ENCODE peak calls at places on chromosomes 11 and 22, in four cellular contexts. K is GM23248, X is Panc1, L is transverse colon. W is an unnamed sample.
A peak's percentile ranks its signal among the peaks of the same experiment; 100 is the strongest.

GRCh38 chr11:19459240-19459639 is 218.5 kb upstream of the E2F8 start:
- DNase-seq in K (no peak), L (no peak), X (no peak), W (no peak)

GRCh38 chr11:42524534-42525227 is 787.1 kb upstream of the API5 start:
- DNase-seq in X (peak; percentile 47), L (peak; percentile 28), K (peak; percentile 62), W (no peak)

GRCh38 chr11:111419181-111419580 is 40.1 kb upstream of the POU2AF1 start:
- DNase-seq in L (no peak), K (no peak), X (no peak), W (no peak)

GRCh38 chr22:22034469-22035132 is 52.0 kb upstream of the TOP3B start:
- DNase-seq in L (no peak), K (no peak), X (no peak), W (no peak)

GRCh38 chr22:37715760-37716159 is 18.9 kb downstream of the TRIOBP start:
- DNase-seq in X (no peak), L (no peak), K (no peak), W (no peak)

GRCh38 chr11:132718711-132719641 is 813.3 kb downstream of the OPCML start:
- DNase-seq in L (peak; percentile 27), K (peak; percentile 27), X (no peak), W (peak; percentile 56)

GRCh38 chr11:17250561-17251350 is 25.8 kb upstream of the NUCB2 start:
- DNase-seq in L (no peak), X (no peak), K (peak; percentile 41), W (no peak)

GRCh38 chr11:6414874-6415328 is 4.0 kb downstream of the APBB1 start:
- DNase-seq in X (no peak), K (no peak), L (no peak), W (no peak)

GRCh38 chr11:113475160-113475761 is at the start of gene DRD2:
- DNase-seq in L (no peak), K (peak; percentile 42), X (no peak), W (no peak)

DNA sequence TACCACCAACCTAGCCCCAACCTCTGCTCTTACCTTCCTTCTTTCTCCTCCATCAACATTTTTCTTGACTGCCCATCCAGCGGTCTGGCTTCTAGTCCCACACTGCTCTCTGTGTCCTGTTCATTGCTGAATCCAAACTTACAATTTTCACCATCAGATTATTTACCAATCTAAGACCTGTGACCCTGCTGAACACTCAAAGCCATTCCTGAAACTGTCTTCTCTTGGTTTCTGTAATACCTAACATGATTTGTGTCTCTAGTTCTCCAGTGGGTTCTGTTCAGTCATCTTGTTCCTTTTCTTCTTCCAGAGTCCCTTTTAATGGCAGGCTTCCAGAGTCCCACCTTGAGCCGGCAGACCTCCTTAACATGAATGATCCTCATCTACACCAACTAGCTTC is 24.1 kb downstream of the RRAS2 start:
- DNase-seq in X (no peak), K (no peak), L (no peak), W (no peak)
- H3K4me1 ChIP-seq in X (no peaks in the 10 kb centered on the region), K (peaks cover 52% of the 10 kb centered on the region), L (no peaks in the 10 kb centered on the region), W (no peaks in the 10 kb centered on the region)

GRCh38 chr11:87459351-87459750 is 421.6 kb downstream of the TMEM135 start:
- DNase-seq in K (no peak), X (no peak), L (no peak), W (no peak)
- H3K27ac ChIP-seq in K (no peak overlapping the region), X (no peak overlapping the region), L (no peak overlapping the region), W (no peak overlapping the region)

DNA sequence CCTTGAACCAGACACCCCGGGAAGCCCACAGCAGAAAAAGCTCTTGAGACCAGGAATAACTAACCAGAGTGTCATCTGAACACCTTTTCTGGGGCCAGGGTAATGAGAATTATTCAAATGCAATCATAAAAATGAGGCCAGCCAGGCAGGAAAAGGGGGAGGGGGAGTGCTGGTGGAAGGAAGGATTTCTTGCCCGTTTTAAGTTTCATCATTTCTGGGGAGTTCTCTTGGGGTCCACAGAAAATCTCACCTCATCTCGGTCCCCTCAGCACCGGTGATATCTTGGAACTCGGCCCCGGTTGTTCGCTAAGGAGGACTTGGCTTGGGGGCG is 495 bp upstream of the PKNOX2 start:
- DNase-seq in X (no peak), K (no peak), L (no peak), W (no peak)
- H3K4me3 ChIP-seq in X (no peak overlapping the region), K (peak overlapping the region; percentile 33), L (no peak overlapping the region), W (no peak overlapping the region)

GRCh38 chr11:117958949-117959348 is 27.2 kb upstream of the IL10RA start:
- DNase-seq in X (no peak), L (no peak), K (no peak), W (no peak)

GRCh38 chr11:117949062-117949461 is 19.9 kb upstream of the TMPRSS13 start:
- DNase-seq in K (no peak), L (no peak), X (no peak), W (no peak)

GRCh38 chr11:117950320-117950719 is 21.1 kb upstream of the TMPRSS13 start:
- DNase-seq in K (peak; percentile 11), L (peak; percentile 27), X (no peak), W (peak; percentile 79)

GRCh38 chr11:117950999-117951961 is 22.1 kb upstream of the TMPRSS13 start:
- DNase-seq in K (no peak), X (no peak), L (peak; percentile 22), W (peak; percentile 66)

GRCh38 chr11:117953029-117953671 is 23.9 kb upstream of the TMPRSS13 start:
- DNase-seq in K (no peak), X (no peak), L (no peak), W (peak; percentile 66)
- H3K4me1 ChIP-seq in K (no peaks in the 10 kb centered on the region), X (no peaks in the 10 kb centered on the region), L (no peaks in the 10 kb centered on the region), W (peaks cover 81% of the 10 kb centered on the region)

GRCh38 chr11:86039094-86039493 is 29.8 kb downstream of the PICALM start:
- DNase-seq in X (no peak), L (no peak), K (no peak), W (no peak)

GRCh38 chr11:86040919-86041318 is 28.0 kb downstream of the PICALM start:
- DNase-seq in K (peak; percentile 17), L (no peak), X (no peak), W (no peak)

GRCh38 chr11:86046111-86046510 is 22.8 kb downstream of the PICALM start:
- DNase-seq in L (no peak), X (no peak), K (peak; percentile 68), W (no peak)

GRCh38 chr11:86043765-86044534 is 24.9 kb downstream of the PICALM start:
- DNase-seq in X (no peak), L (no peak), K (no peak), W (no peak)

DNA sequence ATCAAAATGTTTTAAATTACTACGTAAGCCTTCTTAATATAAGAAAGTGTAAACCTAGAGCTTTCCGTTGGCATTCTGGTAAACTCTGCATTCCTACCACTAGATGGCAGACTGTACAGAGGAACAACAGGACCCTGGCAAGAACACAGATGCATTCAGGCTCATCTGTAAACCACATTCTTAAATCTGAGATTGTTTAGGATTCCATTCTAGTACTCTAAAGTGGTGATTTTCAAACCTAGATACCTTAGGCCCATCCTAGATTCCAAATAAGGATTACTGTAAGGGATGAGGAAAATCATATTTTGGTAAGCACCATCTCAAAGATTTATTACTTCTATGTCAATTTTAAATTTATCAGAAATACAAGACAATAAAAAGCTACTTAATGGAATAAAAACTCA is 26.9 kb downstream of the PICALM start:
- DNase-seq in X (peak; percentile 90), K (peak; percentile 89), L (peak; percentile 66), W (peak; percentile 74)
- H3K27ac ChIP-seq in X (peak overlapping the region; percentile 67), K (peak overlapping the region; percentile 33), L (peak overlapping the region; percentile 55), W (no peak overlapping the region)

DNA sequence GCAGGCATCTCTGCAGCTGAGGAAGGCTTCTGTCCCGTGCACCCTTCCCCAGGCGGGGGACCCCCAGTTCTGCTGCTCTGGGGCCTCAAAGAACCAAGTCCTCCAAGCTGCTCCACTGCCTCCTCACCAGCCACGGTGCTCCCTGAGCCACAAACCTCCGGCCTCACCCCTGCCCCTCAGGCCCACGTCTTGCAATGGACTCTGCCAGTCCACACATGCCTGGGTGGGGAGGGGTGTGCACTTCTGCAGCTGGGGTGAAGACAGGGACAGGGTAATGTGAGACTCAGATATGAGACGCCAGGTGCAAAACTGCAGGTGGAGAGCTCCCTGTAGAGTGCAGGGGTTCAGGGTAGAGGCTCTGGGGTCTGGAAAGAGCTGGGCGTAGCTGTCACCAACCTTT is 3.2 kb upstream of the PTDSS2 start:
- DNase-seq in L (peak; percentile 55), X (no peak), K (no peak), W (no peak)
- H3K4me3 ChIP-seq in L (no peak overlapping the region), X (no peak overlapping the region), K (no peak overlapping the region), W (no peak overlapping the region)

GRCh38 chr22:17258015-17258827 is 39.0 kb upstream of the ADA2 start:
- DNase-seq in L (peak; percentile 84), K (peak; percentile 15), X (no peak), W (peak; percentile 34)
- H3K4me1 ChIP-seq in L (peaks cover 30% of the 10 kb centered on the region), K (no peaks in the 10 kb centered on the region), X (no peaks in the 10 kb centered on the region), W (peaks cover 22% of the 10 kb centered on the region)

GRCh38 chr11:128334311-128335044 is 252.9 kb downstream of the ETS1 start:
- DNase-seq in X (no peak), L (no peak), K (no peak), W (no peak)
- H3K27ac ChIP-seq in X (no peak overlapping the region), L (no peak overlapping the region), K (no peak overlapping the region), W (no peak overlapping the region)

W was measured in CD4-positive, alpha-beta memory T cell.